ENCODE peak calls at places on chromosomes 6 and 20, in six cellular contexts. One of them, this sample, is unnamed.

GRCh38 chr20:44433751-44434538 is 41.7 kb upstream of the TTPAL start:
- DNase-seq in H1: no peak
- DNase-seq in H9: no peak
- DNase-seq in IMR-90: no peak
- DNase-seq in trophoblast cell: no peak
- DNase-seq in mesenchymal stem cell: no peak
- DNase-seq in this sample: no peak

GRCh38 chr20:54479138-54479906 is 3.9 kb downstream of the DOK5 start:
- DNase-seq in H1: no peak
- DNase-seq in H9: peak; percentile 38
- DNase-seq in IMR-90: peak; percentile 11
- DNase-seq in trophoblast cell: peak; percentile 28
- DNase-seq in mesenchymal stem cell: no peak
- DNase-seq in this sample: no peak

GRCh38 chr20:54152227-54153040 is 21.4 kb downstream of the CYP24A1 start:
- DNase-seq in H1: no peak
- DNase-seq in H9: no peak
- DNase-seq in IMR-90: no peak
- DNase-seq in trophoblast cell: no peak
- DNase-seq in mesenchymal stem cell: no peak
- DNase-seq in this sample: no peak

GRCh38 chr6:10733151-10733715 is 10.4 kb downstream of the TMEM14C start:
- DNase-seq in H1: no peak
- DNase-seq in H9: no peak
- DNase-seq in IMR-90: no peak
- DNase-seq in trophoblast cell: no peak
- DNase-seq in mesenchymal stem cell: no peak
- DNase-seq in this sample: no peak

GRCh38 chr6:28940294-28940858 is 16.6 kb upstream of the TRIM27 start:
- DNase-seq in H1: peak; percentile 50
- DNase-seq in H9: peak; percentile 72
- DNase-seq in IMR-90: no peak
- DNase-seq in trophoblast cell: peak; percentile 84
- DNase-seq in mesenchymal stem cell: no peak
- DNase-seq in this sample: peak; percentile 63

GRCh38 chr6:6872924-6873344 is 234.8 kb upstream of the RREB1 start:
- DNase-seq in H1: no peak
- DNase-seq in H9: no peak
- DNase-seq in IMR-90: no peak
- DNase-seq in trophoblast cell: no peak
- DNase-seq in mesenchymal stem cell: no peak
- DNase-seq in this sample: no peak

GRCh38 chr20:47971321-47971781 is 186.1 kb upstream of the SULF2 start:
- DNase-seq in H1: no peak
- DNase-seq in H9: no peak
- DNase-seq in IMR-90: no peak
- DNase-seq in trophoblast cell: no peak
- DNase-seq in mesenchymal stem cell: no peak
- DNase-seq in this sample: no peak

GRCh38 chr6:142810952-142811514 is 133.9 kb downstream of the HIVEP2 start:
- DNase-seq in H1: no peak
- DNase-seq in H9: no peak
- DNase-seq in IMR-90: peak; percentile 88
- DNase-seq in trophoblast cell: no peak
- DNase-seq in mesenchymal stem cell: peak; percentile 68
- DNase-seq in this sample: no peak

GRCh38 chr6:128763599-128764300 is 119.2 kb upstream of the LAMA2 start:
- DNase-seq in H1: no peak
- DNase-seq in H9: no peak
- DNase-seq in IMR-90: no peak
- DNase-seq in trophoblast cell: no peak
- DNase-seq in mesenchymal stem cell: no peak
- DNase-seq in this sample: no peak

GRCh38 chr20:8782804-8783203 is 286.1 kb upstream of the PLCB4 start:
- DNase-seq in H1: no peak
- DNase-seq in H9: no peak
- DNase-seq in IMR-90: peak; percentile 43
- DNase-seq in trophoblast cell: no peak
- DNase-seq in mesenchymal stem cell: peak; percentile 40
- DNase-seq in this sample: no peak

GRCh38 chr6:165508321-165508889 is 154.6 kb downstream of the PDE10A start:
- DNase-seq in H1: no peak
- DNase-seq in H9: no peak
- DNase-seq in IMR-90: no peak
- DNase-seq in trophoblast cell: no peak
- DNase-seq in mesenchymal stem cell: no peak
- DNase-seq in this sample: no peak

GRCh38 chr6:85865665-85866372 is 223.1 kb upstream of the SYNCRIP start:
- DNase-seq in H1: no peak
- DNase-seq in H9: no peak
- DNase-seq in IMR-90: peak; percentile 71
- DNase-seq in trophoblast cell: no peak
- DNase-seq in mesenchymal stem cell: peak; percentile 65
- DNase-seq in this sample: no peak

GRCh38 chr6:139832906-139833305 is 458.5 kb upstream of the CITED2 start:
- DNase-seq in H1: no peak
- DNase-seq in H9: no peak
- DNase-seq in IMR-90: no peak
- DNase-seq in trophoblast cell: no peak
- DNase-seq in mesenchymal stem cell: no peak
- DNase-seq in this sample: no peak

GRCh38 chr20:9626357-9626756 is 112.0 kb downstream of the LAMP5 start:
- DNase-seq in H1: no peak
- DNase-seq in H9: no peak
- DNase-seq in IMR-90: no peak
- DNase-seq in trophoblast cell: no peak
- DNase-seq in mesenchymal stem cell: no peak
- DNase-seq in this sample: no peak

GRCh38 chr20:58610071-58610800 is 40.8 kb upstream of the STX16 start:
- DNase-seq in H1: no peak
- DNase-seq in H9: no peak
- DNase-seq in IMR-90: no peak
- DNase-seq in trophoblast cell: no peak
- DNase-seq in mesenchymal stem cell: no peak
- DNase-seq in this sample: no peak

GRCh38 chr6:85403331-85404015 is 46.4 kb upstream of the NT5E start:
- DNase-seq in H1: no peak
- DNase-seq in H9: no peak
- DNase-seq in IMR-90: peak; percentile 92
- DNase-seq in trophoblast cell: peak; percentile 43
- DNase-seq in mesenchymal stem cell: peak; percentile 87
- DNase-seq in this sample: no peak

GRCh38 chr6:105949939-105950582 is 136.1 kb upstream of the PRDM1 start:
- DNase-seq in H1: no peak
- DNase-seq in H9: peak; percentile 41
- DNase-seq in IMR-90: no peak
- DNase-seq in trophoblast cell: no peak
- DNase-seq in mesenchymal stem cell: no peak
- DNase-seq in this sample: no peak

GRCh38 chr6:18674346-18674745 is 287.2 kb downstream of the RNF144B start:
- DNase-seq in H1: no peak
- DNase-seq in H9: no peak
- DNase-seq in IMR-90: no peak
- DNase-seq in trophoblast cell: no peak
- DNase-seq in mesenchymal stem cell: no peak
- DNase-seq in this sample: no peak

GRCh38 chr6:39920147-39920546 is 14.1 kb downstream of the MOCS1 start:
- DNase-seq in H1: no peak
- DNase-seq in H9: no peak
- DNase-seq in IMR-90: no peak
- DNase-seq in trophoblast cell: no peak
- DNase-seq in mesenchymal stem cell: no peak
- DNase-seq in this sample: no peak

GRCh38 chr20:18692453-18692852 is 104.6 kb downstream of the DTD1 start:
- DNase-seq in H1: no peak
- DNase-seq in H9: no peak
- DNase-seq in IMR-90: peak; percentile 3
- DNase-seq in trophoblast cell: no peak
- DNase-seq in mesenchymal stem cell: no peak
- DNase-seq in this sample: no peak

GRCh38 chr20:5127204-5127858 is 523 bp downstream of the CDS2 start:
- DNase-seq in H1: no peak
- DNase-seq in H9: peak; percentile 74
- DNase-seq in IMR-90: peak; percentile 56
- DNase-seq in trophoblast cell: no peak
- DNase-seq in mesenchymal stem cell: peak; percentile 66
- DNase-seq in this sample: peak; percentile 15

GRCh38 chr6:156925718-156926607 is 148.8 kb downstream of the ARID1B start:
- DNase-seq in H1: no peak
- DNase-seq in H9: no peak
- DNase-seq in IMR-90: no peak
- DNase-seq in trophoblast cell: no peak
- DNase-seq in mesenchymal stem cell: peak; percentile 20
- DNase-seq in this sample: no peak

GRCh38 chr6:56671651-56672461 is 29.2 kb upstream of the DST start:
- DNase-seq in H1: no peak
- DNase-seq in H9: no peak
- DNase-seq in IMR-90: no peak
- DNase-seq in trophoblast cell: no peak
- DNase-seq in mesenchymal stem cell: no peak
- DNase-seq in this sample: no peak

GRCh38 chr6:29419516-29419915 is 4.8 kb downstream of the OR12D1 start:
- DNase-seq in H1: no peak
- DNase-seq in H9: no peak
- DNase-seq in IMR-90: no peak
- DNase-seq in trophoblast cell: no peak
- DNase-seq in mesenchymal stem cell: no peak
- DNase-seq in this sample: no peak

GRCh38 chr20:24911461-24911860 is 37.6 kb upstream of the CST7 start:
- DNase-seq in H1: no peak
- DNase-seq in H9: no peak
- DNase-seq in IMR-90: no peak
- DNase-seq in trophoblast cell: no peak
- DNase-seq in mesenchymal stem cell: no peak
- DNase-seq in this sample: no peak

GRCh38 chr6:97703661-97704060 is 420.6 kb upstream of the MMS22L start:
- DNase-seq in H1: no peak
- DNase-seq in H9: no peak
- DNase-seq in IMR-90: no peak
- DNase-seq in trophoblast cell: no peak
- DNase-seq in mesenchymal stem cell: no peak
- DNase-seq in this sample: no peak

GRCh38 chr6:155190667-155191066 is 73.1 kb upstream of the CLDN20 start:
- DNase-seq in H1: no peak
- DNase-seq in H9: no peak
- DNase-seq in IMR-90: no peak
- DNase-seq in trophoblast cell: no peak
- DNase-seq in mesenchymal stem cell: no peak
- DNase-seq in this sample: no peak

GRCh38 chr6:131744432-131744831 is 33.6 kb upstream of the CTAGE9 start:
- DNase-seq in H1: no peak
- DNase-seq in H9: no peak
- DNase-seq in IMR-90: no peak
- DNase-seq in trophoblast cell: no peak
- DNase-seq in mesenchymal stem cell: no peak
- DNase-seq in this sample: no peak

GRCh38 chr6:164258421-164258820 is 843.9 kb downstream of the QKI start:
- DNase-seq in H1: no peak
- DNase-seq in H9: no peak
- DNase-seq in IMR-90: no peak
- DNase-seq in trophoblast cell: no peak
- DNase-seq in mesenchymal stem cell: no peak
- DNase-seq in this sample: no peak

DNA sequence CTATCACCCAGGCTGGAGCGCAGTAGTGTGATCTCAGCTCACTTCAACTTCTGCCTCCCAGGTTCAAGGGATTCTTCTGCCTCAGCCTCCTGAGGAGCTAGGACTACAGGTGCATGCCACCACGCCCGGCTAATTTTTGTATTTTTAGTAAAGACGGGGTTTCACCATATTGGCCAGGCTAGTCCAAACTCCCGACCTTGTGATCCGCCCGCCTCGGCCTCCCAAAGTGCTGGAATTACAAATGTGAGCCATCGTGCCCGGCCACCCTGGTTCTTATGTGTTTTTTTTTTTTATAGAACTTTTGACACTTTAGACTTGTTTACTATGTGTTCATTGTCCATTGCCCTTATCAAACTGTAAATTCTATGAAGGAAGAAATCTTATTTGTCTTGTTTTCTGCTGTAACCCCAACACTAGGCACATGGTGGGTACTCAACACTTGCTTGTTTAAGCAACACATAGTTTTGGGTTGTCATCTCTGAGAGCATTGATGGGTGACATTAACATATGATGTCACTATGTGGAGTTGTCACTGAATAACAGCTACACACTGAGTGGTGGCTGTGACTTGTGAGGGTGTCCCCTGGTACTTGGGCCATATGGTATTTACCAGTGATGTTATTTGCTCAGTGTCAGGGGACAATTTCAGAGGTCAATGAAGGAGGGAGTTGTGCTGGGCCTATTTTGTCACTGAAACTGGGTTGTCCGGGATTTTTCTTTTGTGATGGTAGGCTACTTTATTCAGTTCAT is 1.5 kb upstream of the PXMP4 start:
- DNase-seq in H1: no peak
- DNase-seq in H9: no peak
- DNase-seq in IMR-90: no peak
- DNase-seq in trophoblast cell: no peak
- DNase-seq in mesenchymal stem cell: no peak
- DNase-seq in this sample: no peak
- H4K91ac ChIP-seq in H1: no peak overlapping the region
- H4K91ac ChIP-seq in H9: no peak overlapping the region
- H4K91ac ChIP-seq in IMR-90: no peak overlapping the region
- H4K91ac ChIP-seq in trophoblast cell: no peak overlapping the region
- H4K91ac ChIP-seq in mesenchymal stem cell: no peak overlapping the region
- H4K91ac ChIP-seq in this sample: no peak overlapping the region

GRCh38 chr6:47376930-47377329 is 67.2 kb upstream of the TNFRSF21 start:
- DNase-seq in H1: no peak
- DNase-seq in H9: no peak
- DNase-seq in IMR-90: no peak
- DNase-seq in trophoblast cell: no peak
- DNase-seq in mesenchymal stem cell: no peak
- DNase-seq in this sample: no peak
- H4K91ac ChIP-seq in H1: no peak overlapping the region
- H4K91ac ChIP-seq in H9: no peak overlapping the region
- H4K91ac ChIP-seq in IMR-90: no peak overlapping the region
- H4K91ac ChIP-seq in trophoblast cell: no peak overlapping the region
- H4K91ac ChIP-seq in mesenchymal stem cell: no peak overlapping the region
- H4K91ac ChIP-seq in this sample: no peak overlapping the region

GRCh38 chr6:48423640-48424365 is 312.8 kb upstream of the PTCHD4 start:
- DNase-seq in H1: no peak
- DNase-seq in H9: no peak
- DNase-seq in IMR-90: peak; percentile 65
- DNase-seq in trophoblast cell: no peak
- DNase-seq in mesenchymal stem cell: peak; percentile 17
- DNase-seq in this sample: no peak
- H4K91ac ChIP-seq in H1: no peak overlapping the region
- H4K91ac ChIP-seq in H9: no peak overlapping the region
- H4K91ac ChIP-seq in IMR-90: no peak overlapping the region
- H4K91ac ChIP-seq in trophoblast cell: no peak overlapping the region
- H4K91ac ChIP-seq in mesenchymal stem cell: no peak overlapping the region
- H4K91ac ChIP-seq in this sample: no peak overlapping the region

GRCh38 chr20:63136296-63136695 is 79.6 kb downstream of the YTHDF1 start:
- DNase-seq in H1: no peak
- DNase-seq in H9: no peak
- DNase-seq in IMR-90: no peak
- DNase-seq in trophoblast cell: no peak
- DNase-seq in mesenchymal stem cell: no peak
- DNase-seq in this sample: no peak
- H4K91ac ChIP-seq in H1: no peak overlapping the region
- H4K91ac ChIP-seq in H9: no peak overlapping the region
- H4K91ac ChIP-seq in IMR-90: no peak overlapping the region
- H4K91ac ChIP-seq in trophoblast cell: no peak overlapping the region
- H4K91ac ChIP-seq in mesenchymal stem cell: no peak overlapping the region
- H4K91ac ChIP-seq in this sample: no peak overlapping the region